ENCODE peak calls at places on chromosome 9, in six cellular contexts. P is K562, X is A549, L is GM12878, T is HepG2, E is SK-N-SH. S is an unnamed sample.

GRCh38 chr9:72203205-72203803 is 54.1 kb downstream of the GDA start:
- DNase-seq in L (no peak), E (peak), X (peak), P (peak), T (peak), S (peak)

GRCh38 chr9:91207889-91208651 is 153.6 kb downstream of the AUH start:
- DNase-seq in T (peak), L (peak), P (no peak), X (no peak), E (no peak), S (no peak)

GRCh38 chr9:85024374-85024773 is 354.8 kb downstream of the NTRK2 start:
- DNase-seq in T (no peak), P (no peak), E (no peak), L (no peak), X (no peak), S (no peak)

GRCh38 chr9:78786794-78787193 is 489.9 kb downstream of the PSAT1 start:
- DNase-seq in L (no peak), E (no peak), T (no peak), X (peak), P (no peak), S (no peak)

GRCh38 chr9:128718475-128718874 is 5.5 kb downstream of the ZDHHC12 start:
- DNase-seq in E (no peak), L (no peak), T (peak), P (no peak), X (no peak), S (no peak)

GRCh38 chr9:27870404-27870803 is 297.1 kb upstream of the C9orf72 start:
- DNase-seq in T (peak), L (no peak), P (no peak), E (no peak), X (no peak), S (no peak)

GRCh38 chr9:100394032-100394695 is 32.8 kb upstream of the MSANTD3 start:
- DNase-seq in T (no peak), X (no peak), P (no peak), E (no peak), L (no peak), S (no peak)

GRCh38 chr9:96027271-96028131 is 152.0 kb downstream of the ERCC6L2 start:
- DNase-seq in P (no peak), E (peak), L (no peak), T (no peak), X (no peak), S (no peak)

GRCh38 chr9:13607746-13608445 is 328.4 kb upstream of the MPDZ start:
- DNase-seq in T (no peak), E (peak), P (no peak), L (no peak), X (no peak), S (no peak)

GRCh38 chr9:31347082-31347617 is 1037.3 kb upstream of the ACO1 start:
- DNase-seq in P (no peak), T (no peak), E (no peak), X (no peak), L (peak), S (no peak)

GRCh38 chr9:77588319-77588937 is 59.7 kb downstream of the GNA14 start:
- DNase-seq in L (no peak), E (no peak), T (no peak), X (peak), P (no peak), S (no peak)

GRCh38 chr9:131107760-131108159 is 11.4 kb downstream of the AIF1L start:
- DNase-seq in E (peak), T (no peak), P (peak), X (no peak), L (no peak), S (no peak)

GRCh38 chr9:35549466-35549865 is 55.6 kb upstream of the TESK1 start:
- DNase-seq in T (no peak), E (no peak), L (no peak), P (no peak), X (no peak), S (no peak)

GRCh38 chr9:14278291-14278721 is 35.6 kb downstream of the NFIB start:
- DNase-seq in T (peak), E (no peak), P (no peak), X (no peak), L (no peak), S (no peak)

GRCh38 chr9:75096796-75097195 is 8.5 kb downstream of the OSTF1 start:
- DNase-seq in T (no peak), X (no peak), L (no peak), E (no peak), P (no peak), S (no peak)

GRCh38 chr9:4097490-4097889 is 202.4 kb downstream of the GLIS3 start:
- DNase-seq in X (no peak), P (no peak), L (no peak), T (no peak), E (no peak), S (no peak)

GRCh38 chr9:129405089-129405830 is 215.6 kb downstream of the C9orf50 start:
- DNase-seq in L (no peak), P (no peak), X (no peak), E (no peak), T (peak), S (no peak)

GRCh38 chr9:71719585-71719984 is 48.7 kb downstream of the CEMIP2 start:
- DNase-seq in P (no peak), L (no peak), X (no peak), E (no peak), T (no peak), S (no peak)

GRCh38 chr9:21085010-21085409 is 7.3 kb upstream of the IFNB1 start:
- DNase-seq in L (no peak), X (no peak), T (no peak), E (no peak), P (no peak), S (no peak)

GRCh38 chr9:99095565-99095964 is 9.3 kb upstream of the TGFBR1 start:
- DNase-seq in X (no peak), T (no peak), P (no peak), L (no peak), E (no peak), S (no peak)

GRCh38 chr9:85332487-85332886 is 409.3 kb downstream of the AGTPBP1 start:
- DNase-seq in L (no peak), E (peak), P (no peak), T (peak), X (peak), S (peak)

GRCh38 chr9:114055061-114055460 is 23.0 kb downstream of the AMBP start:
- DNase-seq in P (no peak), T (no peak), E (no peak), X (no peak), L (no peak), S (no peak)

GRCh38 chr9:34759432-34760134 is 49.6 kb upstream of the CCL21 start:
- DNase-seq in P (no peak), X (no peak), E (no peak), L (no peak), T (no peak), S (no peak)

GRCh38 chr9:129665008-129665771 is at the start of gene PRRX2:
- DNase-seq in T (no peak), E (peak), L (no peak), X (peak), P (peak), S (no peak)

GRCh38 chr9:3719286-3719685 is 193.5 kb upstream of the RFX3 start:
- DNase-seq in T (no peak), E (no peak), L (no peak), P (no peak), X (no peak), S (no peak)

GRCh38 chr9:101601904-101602765 is 7.4 kb upstream of the PPP3R2 start:
- DNase-seq in T (peak), L (no peak), P (peak), E (peak), X (peak), S (peak)

GRCh38 chr9:129570450-129571297 is 50.2 kb downstream of the C9orf50 start:
- DNase-seq in E (no peak), X (peak), P (peak), L (no peak), T (peak), S (peak)

GRCh38 chr9:120308495-120308894 is 271.5 kb downstream of the CDK5RAP2 start:
- DNase-seq in T (no peak), X (no peak), P (no peak), L (no peak), E (no peak), S (no peak)

GRCh38 chr9:97705354-97705950 is 8.3 kb upstream of the XPA start:
- DNase-seq in X (no peak), T (no peak), L (no peak), P (no peak), E (no peak), S (no peak)

GRCh38 chr9:22682536-22683392 is 236.1 kb downstream of the DMRTA1 start:
- DNase-seq in P (no peak), X (no peak), L (no peak), T (no peak), E (no peak), S (no peak)

GRCh38 chr9:14056235-14056930 is 257.6 kb downstream of the NFIB start:
- DNase-seq in E (no peak), P (no peak), X (no peak), T (no peak), L (no peak), S (no peak)

GRCh38 chr9:76198336-76198735 is 195.9 kb downstream of the RFK start:
- DNase-seq in X (no peak), P (no peak), T (no peak), L (no peak), E (no peak), S (no peak)

DNA sequence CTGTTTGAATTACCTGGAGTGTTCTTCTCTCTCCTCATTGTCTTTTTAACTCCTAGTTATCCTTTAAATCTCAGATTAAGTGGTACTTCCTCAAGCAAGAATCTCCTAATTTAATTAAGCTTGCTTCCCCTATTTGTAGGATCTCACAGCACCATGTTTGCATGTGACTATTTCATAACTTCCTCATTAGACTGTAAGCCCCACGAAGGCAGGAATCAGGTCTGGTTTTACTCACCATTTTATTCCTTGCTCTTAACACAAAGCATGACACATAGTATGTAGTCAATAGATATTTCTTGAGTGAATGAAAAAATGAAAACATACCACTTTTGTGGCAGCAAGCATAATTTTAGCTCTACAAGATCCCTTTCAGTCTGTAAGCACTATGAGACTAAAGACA is 1.3 kb upstream of the ERMP1 start:
- DNase-seq in T (no peak), X (no peak), L (no peak), P (no peak), E (no peak), S (no peak)
- TF ChIP-seq MAX in T (no peak), X (no peak), L (no peak), P (no peak), E (no peak), S (no peak)

DNA sequence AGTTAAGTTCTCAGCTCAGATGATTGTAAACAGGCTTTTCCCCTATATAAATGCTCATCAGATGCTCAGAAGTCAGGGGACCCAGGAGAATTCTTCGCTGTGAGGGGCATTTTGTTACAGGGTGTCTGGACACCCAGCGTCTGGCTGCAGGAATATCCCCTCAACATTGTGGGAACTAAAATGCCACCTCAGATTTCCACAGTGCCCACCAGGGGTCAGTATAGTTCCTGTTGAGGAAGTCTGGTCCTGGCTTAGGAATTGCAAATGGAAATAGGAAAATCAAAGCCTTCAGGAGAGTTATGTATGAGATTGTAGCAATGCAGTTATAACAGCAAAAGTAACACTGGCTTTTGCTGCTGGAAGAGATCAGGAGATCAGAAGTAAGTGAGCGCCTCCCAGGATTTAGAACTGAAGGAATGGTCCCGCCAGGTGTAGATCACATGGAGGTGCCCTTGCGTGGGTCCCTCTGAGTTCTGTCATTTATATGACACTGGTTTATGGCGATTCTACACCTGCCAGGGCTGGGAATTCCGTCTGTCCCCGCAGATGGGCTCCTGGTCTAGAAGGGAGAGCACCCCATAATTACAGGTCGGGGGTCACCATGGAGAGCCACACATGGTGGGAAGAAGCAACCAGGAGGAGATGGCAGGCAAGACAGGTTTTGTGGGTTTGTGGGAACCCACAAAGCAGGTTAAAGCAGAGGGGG is 47.1 kb upstream of the CTSL start:
- DNase-seq in P (peak), L (no peak), T (peak), E (peak), X (peak), S (peak)
- TF ChIP-seq REST in P (no peak), L (no peak), T (no peak), E (no peak), X (no peak), S (no peak)

GRCh38 chr9:89748831-89749499 is 144.2 kb downstream of the GADD45G start:
- DNase-seq in T (no peak), L (no peak), P (no peak), X (no peak), E (no peak), S (no peak)
- TF ChIP-seq MAX in T (no peak), L (no peak), P (no peak), X (no peak), E (no peak), S (no peak)

GRCh38 chr9:92666912-92667532 is 2.9 kb downstream of the IPPK start:
- DNase-seq in E (no peak), X (no peak), P (no peak), T (no peak), L (no peak), S (no peak)

GRCh38 chr9:92669890-92670708 is at the start of gene IPPK:
- DNase-seq in L (peak), T (peak), X (peak), P (peak), E (peak), S (peak)

GRCh38 chr9:92669527-92669889 is 423 bp downstream of the IPPK start:
- DNase-seq in P (peak), L (no peak), T (no peak), E (peak), X (peak), S (no peak)

GRCh38 chr9:92668746-92669526 is 995 bp downstream of the IPPK start:
- DNase-seq in X (peak), L (no peak), E (peak), P (peak), T (peak), S (no peak)

GRCh38 chr9:92671323-92671722 is 1.4 kb upstream of the IPPK start:
- DNase-seq in X (peak), L (no peak), E (no peak), T (peak), P (no peak), S (peak)
- TF ChIP-seq REST in X (no peak), L (no peak), E (no peak), T (no peak), P (no peak), S (no peak)

DNA sequence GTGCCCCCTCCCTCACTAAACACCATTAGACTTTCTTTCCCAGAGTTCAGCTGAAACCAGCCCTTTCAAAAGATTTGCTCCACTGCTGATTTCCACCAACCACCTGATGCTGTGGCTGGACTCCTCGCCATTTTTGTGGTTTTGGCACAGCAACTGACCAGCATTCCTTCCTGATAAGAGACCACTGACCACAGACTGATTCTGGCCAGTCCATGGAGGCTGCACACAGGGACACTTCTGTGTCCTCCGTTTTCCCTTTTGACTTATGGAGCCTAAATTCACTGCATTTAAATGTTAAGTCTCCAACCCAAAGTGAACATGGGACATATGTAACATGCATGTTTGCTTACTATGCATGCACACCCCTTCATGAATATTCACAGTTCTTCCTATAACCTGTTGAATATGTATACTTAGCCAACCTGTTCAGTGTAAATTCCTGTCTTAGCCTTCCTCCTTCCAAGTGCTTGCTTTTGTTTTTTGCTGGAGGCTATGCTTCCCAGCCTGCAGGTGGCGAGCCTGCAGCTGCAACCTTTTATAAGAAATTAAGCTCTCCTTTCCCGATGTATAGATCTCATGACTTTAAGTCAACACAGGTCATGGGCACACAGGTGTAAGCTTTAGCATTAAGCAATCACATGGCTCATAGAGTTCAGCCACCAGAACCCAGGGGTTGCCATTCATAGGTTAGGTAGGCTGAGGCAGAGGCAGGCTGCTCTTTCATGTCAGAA is 78.7 kb downstream of the ACTL7B start:
- DNase-seq in T (peak), P (no peak), L (no peak), E (no peak), X (no peak), S (no peak)
- TF ChIP-seq MAX in T (no peak), P (no peak), L (no peak), E (no peak), X (no peak), S (no peak)

GRCh38 chr9:134496413-134497282 is 145.0 kb upstream of the COL5A1 start:
- DNase-seq in X (no peak), T (no peak), P (no peak), L (no peak), E (no peak), S (no peak)
- TF ChIP-seq REST in X (no peak), T (no peak), P (no peak), L (no peak), E (no peak), S (no peak)

DNA sequence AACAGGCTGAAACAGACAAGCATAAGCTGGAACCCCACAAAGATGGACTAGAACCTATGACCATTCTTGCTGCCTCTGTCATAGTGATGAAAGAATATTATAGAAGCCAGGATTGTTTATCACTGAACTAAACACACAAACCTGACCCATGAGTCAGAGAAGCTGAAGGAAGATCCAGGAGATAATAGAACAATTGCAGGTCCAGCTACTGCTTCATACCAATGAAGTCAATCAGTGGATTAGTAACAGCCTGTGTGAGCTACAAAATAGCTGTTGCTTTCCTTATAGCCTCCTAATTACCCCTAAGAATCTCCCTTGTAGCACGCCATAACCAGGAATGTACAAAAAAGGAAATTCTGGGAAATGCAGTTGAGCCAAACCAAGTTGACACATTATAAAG is 459.9 kb upstream of the ZNF462 start:
- DNase-seq in P (no peak), L (no peak), E (no peak), T (peak), X (no peak), S (no peak)
- TF ChIP-seq MAX in P (no peak), L (no peak), E (no peak), T (no peak), X (no peak), S (no peak)

S was measured in HCT116.